ENCODE peak calls at places on chromosome 3, in four cellular contexts. J, Y, O and W are unnamed samples.

GRCh38 chr3:141074529-141074928 is 23.4 kb downstream of the SPSB4 start:
- DNase-seq in J (no peak), O (no peak), Y (no peak), W (no peak)

GRCh38 chr3:151434151-151434890 is 26.5 kb downstream of the IGSF10 start:
- DNase-seq in J (no peak), O (no peak), Y (no peak), W (no peak)

GRCh38 chr3:70824078-70824477 is 511.6 kb upstream of the MDFIC2 start:
- DNase-seq in J (no peak), O (no peak), Y (no peak), W (no peak)

GRCh38 chr3:102307442-102307841 is 127.4 kb upstream of the ZPLD1 start:
- DNase-seq in O (no peak), J (no peak), Y (no peak), W (no peak)

GRCh38 chr3:107657971-107658370 is 135.2 kb downstream of the BBX start:
- DNase-seq in J (no peak), O (no peak), Y (no peak), W (no peak)

GRCh38 chr3:42732829-42733459 is 30.3 kb upstream of the HHATL start:
- DNase-seq in O (no peak), Y (no peak), J (no peak), W (peak; percentile 60)

GRCh38 chr3:56787784-56788256 is 13.9 kb downstream of the ARHGEF3 start:
- DNase-seq in J (no peak), Y (no peak), O (no peak), W (no peak)

GRCh38 chr3:101195951-101196713 is 124.2 kb downstream of the IMPG2 start:
- DNase-seq in Y (no peak), J (no peak), O (peak; percentile 7), W (peak; percentile 43)

GRCh38 chr3:170529346-170529745 is 56.5 kb downstream of the SLC7A14 start:
- DNase-seq in Y (no peak), O (peak; percentile 83), J (no peak), W (no peak)

GRCh38 chr3:131396170-131396569 is 14.6 kb downstream of the NUDT16 start:
- DNase-seq in Y (no peak), O (no peak), J (no peak), W (no peak)

GRCh38 chr3:141368062-141368924 is at the start of gene ZBTB38:
- DNase-seq in J (peak; percentile 88), O (no peak), Y (peak; percentile 73), W (peak; percentile 92)

GRCh38 chr3:59709702-59710555 is 660.1 kb upstream of the CFAP20DC start:
- DNase-seq in O (no peak), Y (peak; percentile 7), J (peak; percentile 61), W (peak; percentile 3)

GRCh38 chr3:195911041-195911945 is 2.9 kb upstream of the TNK2 start:
- DNase-seq in Y (no peak), O (no peak), J (no peak), W (no peak)